ENCODE peak calls at places on chromosome X, in nine cellular contexts. V, S, M, I, B, C, N, D and Z are unnamed samples.

GRCh38 chrX:56978172-56978571 is 17.2 kb downstream of the SPIN3 start:
- DNase-seq in V (peak), S (peak), M (peak), I (peak), B (no peak), C (peak), N (no peak), D (peak), Z (peak)

GRCh38 chrX:15143050-15143824 is 126.6 kb downstream of the ASB9 start:
- DNase-seq in V (peak), S (peak), M (peak), I (peak), B (peak), C (peak), N (peak), D (peak), Z (peak)

GRCh38 chrX:126900937-126901336 is 81.4 kb downstream of the PRR32 start:
- DNase-seq in V (no peak), S (no peak), M (no peak), I (no peak), B (no peak), C (no peak), N (no peak), D (no peak), Z (no peak)

GRCh38 chrX:17859609-17860178 is 1.4 kb downstream of the RAI2 start:
- DNase-seq in V (no peak), S (peak), M (no peak), I (no peak), B (peak), C (no peak), N (peak), D (peak), Z (no peak)

GRCh38 chrX:106726485-106727437 is at the start of gene RNF128:
- DNase-seq in V (peak), S (no peak), M (peak), I (peak), B (peak), C (peak), N (peak), D (peak), Z (no peak)

GRCh38 chrX:107845625-107846024 is 20.0 kb downstream of the MID2 start:
- DNase-seq in V (no peak), S (no peak), M (no peak), I (peak), B (no peak), C (no peak), N (no peak), D (no peak), Z (peak)

GRCh38 chrX:29662759-29663503 is 552.4 kb upstream of the MAGEB2 start:
- DNase-seq in V (peak), S (no peak), M (peak), I (no peak), B (no peak), C (peak), N (no peak), D (no peak), Z (peak)

GRCh38 chrX:50799531-50799961 is 14.4 kb downstream of the SHROOM4 start:
- DNase-seq in V (peak), S (no peak), M (peak), I (no peak), B (peak), C (no peak), N (no peak), D (no peak), Z (peak)

GRCh38 chrX:37509349-37509748 is 62.1 kb upstream of the LANCL3 start:
- DNase-seq in V (peak), S (no peak), M (no peak), I (no peak), B (no peak), C (peak), N (no peak), D (no peak), Z (peak)

GRCh38 chrX:53445977-53446376 is 11.8 kb upstream of the HSD17B10 start:
- DNase-seq in V (peak), S (peak), M (peak), I (no peak), B (peak), C (peak), N (peak), D (peak), Z (peak)

GRCh38 chrX:110145854-110146253 is 142.9 kb downstream of the TMEM164 start:
- DNase-seq in V (peak), S (no peak), M (peak), I (no peak), B (no peak), C (peak), N (no peak), D (peak), Z (peak)

GRCh38 chrX:23907496-23908218 is at the start of the genes APOO and CXorf58:
- DNase-seq in V (peak), S (peak), M (peak), I (peak), B (peak), C (peak), N (peak), D (peak), Z (peak)

GRCh38 chrX:110755061-110755460 is 40.6 kb downstream of the CHRDL1 start:
- DNase-seq in V (peak), S (no peak), M (peak), I (no peak), B (no peak), C (no peak), N (no peak), D (no peak), Z (no peak)

GRCh38 chrX:106168107-106168506 is at the start of gene PWWP3B:
- DNase-seq in V (peak), S (no peak), M (no peak), I (peak), B (peak), C (peak), N (peak), D (no peak), Z (no peak)

GRCh38 chrX:9396930-9397329 is 67.9 kb upstream of the TBL1X start:
- DNase-seq in V (peak), S (no peak), M (no peak), I (no peak), B (no peak), C (peak), N (no peak), D (no peak), Z (no peak)

GRCh38 chrX:19183777-19184485 is 61.7 kb upstream of the ADGRG2 start:
- DNase-seq in V (no peak), S (no peak), M (no peak), I (peak), B (no peak), C (no peak), N (no peak), D (no peak), Z (no peak)

GRCh38 chrX:17520206-17520605 is 145.2 kb downstream of the NHS start:
- DNase-seq in V (peak), S (no peak), M (no peak), I (no peak), B (no peak), C (no peak), N (no peak), D (no peak), Z (no peak)

GRCh38 chrX:46840946-46841740 is 4.3 kb downstream of the RP2 start:
- DNase-seq in V (peak), S (no peak), M (no peak), I (peak), B (no peak), C (no peak), N (no peak), D (no peak), Z (peak)

GRCh38 chrX:72478351-72478750 is 94.3 kb downstream of the HDAC8 start:
- DNase-seq in V (no peak), S (no peak), M (no peak), I (no peak), B (no peak), C (no peak), N (no peak), D (no peak), Z (no peak)

GRCh38 chrX:41661366-41662095 is 27.2 kb upstream of the GPR34 start:
- DNase-seq in V (peak), S (no peak), M (peak), I (no peak), B (no peak), C (peak), N (no peak), D (no peak), Z (no peak)

GRCh38 chrX:106246511-106246910 is 78.4 kb downstream of the PWWP3B start:
- DNase-seq in V (peak), S (no peak), M (no peak), I (no peak), B (no peak), C (peak), N (no peak), D (no peak), Z (no peak)

GRCh38 chrX:66200050-66200664 is 36.1 kb downstream of the HEPH start:
- DNase-seq in V (peak), S (no peak), M (no peak), I (no peak), B (no peak), C (no peak), N (no peak), D (no peak), Z (no peak)

GRCh38 chrX:94454606-94455005 is 780.6 kb downstream of the FAM133A start:
- DNase-seq in V (no peak), S (no peak), M (no peak), I (no peak), B (no peak), C (no peak), N (no peak), D (no peak), Z (no peak)

GRCh38 chrX:116378961-116379360 is 57.4 kb upstream of the SLC6A14 start:
- DNase-seq in V (no peak), S (no peak), M (no peak), I (no peak), B (no peak), C (no peak), N (no peak), D (no peak), Z (no peak)

GRCh38 chrX:16604300-16604699 is 45.7 kb upstream of the S100G start:
- DNase-seq in V (no peak), S (no peak), M (no peak), I (no peak), B (no peak), C (no peak), N (no peak), D (no peak), Z (peak)

GRCh38 chrX:133640161-133641015 is 225.1 kb upstream of the GPC4 start:
- DNase-seq in V (no peak), S (no peak), M (no peak), I (no peak), B (no peak), C (peak), N (no peak), D (no peak), Z (no peak)

GRCh38 chrX:129717902-129718301 is 20.9 kb upstream of the XPNPEP2 start:
- DNase-seq in V (peak), S (no peak), M (peak), I (no peak), B (no peak), C (peak), N (no peak), D (no peak), Z (no peak)

GRCh38 chrX:37846141-37846540 is 1.2 kb downstream of the DYNLT3 start:
- DNase-seq in V (no peak), S (peak), M (peak), I (no peak), B (no peak), C (peak), N (no peak), D (no peak), Z (peak)

DNA sequence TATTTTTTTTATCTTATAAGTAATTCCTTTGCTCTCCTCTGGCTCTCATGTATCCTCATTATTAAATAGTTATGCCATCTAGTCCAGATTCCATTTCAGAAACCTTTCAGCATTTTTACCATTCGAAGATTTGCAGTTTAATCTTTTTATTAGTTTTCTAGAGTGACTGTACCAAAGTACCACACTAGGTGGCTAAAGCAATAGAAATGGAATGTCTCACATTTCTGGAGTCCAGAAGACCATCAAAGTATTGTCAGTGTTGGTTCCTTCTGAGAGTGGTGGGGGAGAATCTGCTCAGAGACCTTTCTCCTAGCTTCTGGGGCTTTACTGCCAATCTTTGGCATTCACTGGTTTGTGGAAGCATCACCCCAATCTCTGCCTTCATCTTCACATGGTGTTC is 3.7 kb upstream of the PNMA3 start:
- DNase-seq in V (no peak), S (no peak), M (no peak), I (no peak), B (no peak), C (no peak), N (no peak), D (no peak), Z (no peak)
- H3K4me3 ChIP-seq in V (no peak), S (no peak), M (no peak), I (no peak), B (no peak), C (no peak), N (no peak), D (no peak), Z (no peak)

GRCh38 chrX:148499638-148500427 is 584 bp upstream of the AFF2 start:
- DNase-seq in V (no peak), S (no peak), M (no peak), I (no peak), B (peak), C (no peak), N (peak), D (no peak), Z (no peak)
- H3K4me3 ChIP-seq in V (no peak), S (no peak), M (peak), I (no peak), B (peak), C (no peak), N (no peak), D (no peak), Z (no peak)

GRCh38 chrX:152941328-152942111 is 43.7 kb downstream of the ZNF185 start:
- DNase-seq in V (peak), S (peak), M (peak), I (peak), B (peak), C (peak), N (peak), D (peak), Z (peak)
- H3K4me3 ChIP-seq in V (peak), S (peak), M (peak), I (peak), B (peak), C (peak), N (no peak), D (peak), Z (peak)

GRCh38 chrX:13733506-13733905 is 914 bp downstream of the TRAPPC2 start:
- DNase-seq in V (no peak), S (no peak), M (peak), I (no peak), B (no peak), C (no peak), N (no peak), D (no peak), Z (no peak)
- H3K4me3 ChIP-seq in V (peak), S (peak), M (peak), I (peak), B (peak), C (peak), N (peak), D (peak), Z (peak)

DNA sequence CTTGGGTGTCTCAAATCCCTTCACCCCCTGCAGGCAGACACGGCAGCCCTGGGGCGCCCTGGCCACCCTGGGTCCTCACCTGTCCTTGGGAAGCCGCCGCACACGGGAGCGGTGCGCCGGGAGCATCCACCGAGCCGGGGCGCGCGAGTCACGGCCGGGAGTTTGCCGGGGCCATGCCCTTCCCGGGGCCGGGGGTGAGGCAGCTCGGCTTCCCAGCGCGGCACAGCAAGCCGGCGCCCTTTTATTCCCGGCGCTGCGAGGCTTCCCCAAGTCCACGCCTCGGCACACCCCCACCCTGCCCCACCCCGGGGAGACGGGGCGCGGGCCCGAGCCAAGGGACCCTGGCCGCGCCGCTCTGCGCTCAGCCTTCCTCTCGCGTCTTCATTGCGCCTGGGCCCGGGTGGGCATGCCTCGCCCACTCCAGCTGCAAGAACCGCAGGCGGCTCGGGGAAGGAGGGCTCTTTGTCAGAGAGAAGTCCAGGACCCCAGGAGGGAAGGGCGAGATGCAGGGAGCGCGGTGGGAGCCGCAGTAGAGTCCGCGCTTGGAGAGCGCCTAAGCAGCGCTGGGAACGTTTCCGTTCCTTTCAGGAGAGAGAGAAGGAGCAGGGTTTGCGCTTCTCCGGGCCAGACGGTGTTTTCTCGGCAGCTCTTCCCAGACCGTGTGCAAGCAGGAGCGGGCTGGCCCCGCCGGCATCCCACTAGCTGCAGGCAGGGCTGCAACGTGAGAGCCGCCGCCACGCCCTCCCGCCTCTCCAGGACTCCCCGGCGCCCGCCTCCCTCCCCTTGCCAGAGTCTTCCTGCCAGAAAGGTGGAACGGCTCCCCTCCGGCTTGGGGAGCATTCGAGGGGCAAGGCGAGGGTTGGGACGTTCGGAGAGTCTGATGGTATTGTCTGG is at the start of gene MXRA5:
- DNase-seq in V (peak), S (no peak), M (peak), I (peak), B (no peak), C (no peak), N (peak), D (peak), Z (no peak)
- H3K4me3 ChIP-seq in V (peak), S (no peak), M (peak), I (peak), B (peak), C (no peak), N (peak), D (peak), Z (no peak)

DNA sequence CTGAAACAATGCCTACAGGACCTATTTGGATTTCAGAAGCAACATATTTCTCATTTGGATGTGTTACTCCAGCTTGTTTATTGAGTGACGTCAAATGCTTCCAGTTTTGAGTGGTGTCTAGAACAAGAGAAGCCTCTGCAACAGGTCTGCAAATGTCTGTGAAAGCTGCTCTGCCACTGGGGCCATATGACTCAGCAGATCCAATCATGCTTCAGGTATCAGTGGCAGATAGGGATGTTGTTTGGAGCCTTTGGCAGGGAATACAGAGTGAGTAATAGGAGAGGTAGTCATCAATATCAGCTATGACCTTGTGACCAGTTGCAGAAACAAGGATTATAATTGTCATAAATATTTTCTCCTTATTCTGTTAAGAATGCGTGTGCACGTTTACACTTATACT is 141.1 kb upstream of the ZXDA start:
- DNase-seq in V (no peak), S (no peak), M (no peak), I (no peak), B (no peak), C (peak), N (no peak), D (no peak), Z (no peak)
- H3K4me3 ChIP-seq in V (no peak), S (no peak), M (no peak), I (no peak), B (no peak), C (no peak), N (no peak), D (no peak), Z (no peak)

GRCh38 chrX:7552758-7553157 is 290.2 kb upstream of the VCX start:
- DNase-seq in V (no peak), S (no peak), M (no peak), I (no peak), B (no peak), C (no peak), N (no peak), D (no peak), Z (no peak)
- H3K4me3 ChIP-seq in V (no peak), S (no peak), M (no peak), I (no peak), B (no peak), C (no peak), N (no peak), D (no peak), Z (no peak)

GRCh38 chrX:154333837-154334271 is 38.3 kb downstream of the TKTL1 start:
- DNase-seq in V (no peak), S (no peak), M (no peak), I (no peak), B (no peak), C (no peak), N (no peak), D (no peak), Z (peak)
- H3K4me3 ChIP-seq in V (no peak), S (no peak), M (no peak), I (no peak), B (no peak), C (no peak), N (no peak), D (no peak), Z (no peak)

DNA sequence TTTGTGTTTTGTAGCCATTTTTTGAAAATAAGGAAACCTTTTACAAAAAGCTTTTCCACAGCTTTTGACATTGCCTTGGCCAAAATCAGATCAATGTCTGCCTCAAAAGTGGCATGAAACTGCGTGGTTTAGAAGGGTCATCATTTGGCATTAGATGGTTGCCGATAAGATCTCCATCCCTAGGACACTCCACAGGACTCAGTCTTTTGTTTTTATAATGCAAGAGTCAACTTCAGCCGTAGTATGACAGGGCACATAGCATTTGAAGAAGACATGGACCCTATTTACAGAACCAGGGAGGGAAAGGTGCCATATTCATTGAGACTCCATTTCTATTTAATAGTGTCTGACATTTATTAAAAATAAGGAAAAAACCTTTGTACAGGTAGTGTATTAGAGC is 1.3 kb downstream of the RTL8A start:
- DNase-seq in V (no peak), S (no peak), M (no peak), I (no peak), B (no peak), C (no peak), N (no peak), D (no peak), Z (no peak)
- H3K4me3 ChIP-seq in V (peak), S (no peak), M (no peak), I (peak), B (peak), C (peak), N (no peak), D (peak), Z (no peak)